ENCODE peak calls at places on chromosomes 16 and 17, in four cellular contexts. Z is thyroid gland; X is right lobe of liver; L is CD8-positive, alpha-beta T cell. Q is an unnamed sample.

GRCh38 chr17:72267601-72268000 is 146.8 kb downstream of the SOX9 start:
- DNase-seq in Z (peak), X (no peak), L (no peak), Q (no peak)

GRCh38 chr17:68981288-68981687 is 26.1 kb upstream of the ABCA8 start:
- DNase-seq in Z (peak), X (peak), L (no peak), Q (no peak)

GRCh38 chr16:88494335-88495154 is 41.5 kb downstream of the ZFPM1 start:
- DNase-seq in Z (no peak), X (no peak), L (no peak), Q (no peak)

GRCh38 chr16:11639925-11640899 is 28.0 kb upstream of the SNN start:
- DNase-seq in Z (peak), X (peak), L (no peak), Q (no peak)

GRCh38 chr16:67967183-67967955 is 1.1 kb downstream of the SLC12A4 start:
- DNase-seq in Z (peak), X (no peak), L (no peak), Q (peak)

GRCh38 chr17:40309031-40309937 is at the start of gene RARA:
- DNase-seq in Z (peak), X (peak), L (no peak), Q (no peak)

GRCh38 chr16:66387817-66388332 is 21.4 kb downstream of the CDH5 start:
- DNase-seq in Z (no peak), X (peak), L (no peak), Q (no peak)

GRCh38 chr17:10114931-10115535 is 83.4 kb downstream of the GAS7 start:
- DNase-seq in Z (peak), X (peak), L (peak), Q (no peak)

GRCh38 chr16:66741131-66741900 is 10.1 kb downstream of the DYNC1LI2 start:
- DNase-seq in Z (peak), X (peak), L (no peak), Q (no peak)

GRCh38 chr17:2595200-2595599 is 1.7 kb downstream of the PAFAH1B1 start:
- DNase-seq in Z (no peak), X (no peak), L (no peak), Q (no peak)

GRCh38 chr17:58365185-58365979 is 13.4 kb upstream of the SUPT4H1 start:
- DNase-seq in Z (no peak), X (no peak), L (no peak), Q (no peak)

GRCh38 chr16:80994451-80994850 is 12.2 kb downstream of the CMC2 start:
- DNase-seq in Z (no peak), X (no peak), L (no peak), Q (no peak)

GRCh38 chr16:12147681-12148479 is 171.3 kb downstream of the SNX29 start:
- DNase-seq in Z (no peak), X (no peak), L (no peak), Q (peak)

GRCh38 chr17:57507828-57508227 is 237.3 kb downstream of the CCDC182 start:
- DNase-seq in Z (no peak), X (no peak), L (no peak), Q (no peak)

GRCh38 chr17:8552582-8553320 is 77.8 kb downstream of the MYH10 start:
- DNase-seq in Z (no peak), X (no peak), L (no peak), Q (no peak)

GRCh38 chr17:57935833-57936807 is 19.1 kb downstream of the CUEDC1 start:
- DNase-seq in Z (peak), X (no peak), L (no peak), Q (no peak)

GRCh38 chr16:64489449-64489848 is 632.4 kb downstream of the CDH11 start:
- DNase-seq in Z (no peak), X (no peak), L (no peak), Q (no peak)

DNA sequence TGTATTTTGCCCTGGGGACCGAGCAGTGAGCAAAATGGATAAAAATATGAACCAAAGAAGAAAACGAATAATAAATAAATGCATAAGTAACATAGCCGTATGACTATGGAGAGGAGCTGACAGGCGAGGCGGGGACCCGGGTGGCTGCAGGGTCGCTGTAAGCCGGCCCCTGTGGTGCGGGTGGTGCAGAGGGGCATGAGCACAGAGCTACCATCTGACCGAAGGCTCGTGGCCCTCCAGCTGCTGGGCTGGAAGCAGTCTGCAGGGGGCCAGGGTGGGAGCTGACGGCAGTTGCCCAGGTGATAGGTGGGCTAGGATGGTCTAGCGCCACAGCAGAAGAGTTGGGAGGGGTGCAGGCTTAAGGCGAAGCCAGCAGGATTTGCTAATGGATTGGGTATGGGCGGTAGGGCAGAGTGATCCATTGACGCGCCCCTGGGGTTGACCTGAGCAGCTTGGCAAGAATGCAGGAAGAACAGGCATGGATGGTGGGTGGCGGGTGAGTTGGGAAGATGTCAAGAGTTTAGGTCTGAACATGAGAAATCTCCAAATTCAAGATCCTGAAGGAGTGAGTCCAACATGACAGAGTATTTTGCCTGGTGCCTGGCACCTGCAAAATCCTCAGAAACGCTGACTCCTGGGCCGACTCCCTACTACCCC is 228.0 kb downstream of the FOXL1 start:
- DNase-seq in Z (no peak), X (no peak), L (no peak), Q (no peak)
- H3K27ac ChIP-seq in Z (no peak), X (no peak), L (no peak), Q (no peak)

GRCh38 chr16:57998992-57999365 is 1.5 kb downstream of the ZNF319 start:
- DNase-seq in Z (no peak), X (no peak), L (no peak), Q (no peak)
- H3K4me3 ChIP-seq in Z (no peak), X (no peak), L (peak), Q (peak)

DNA sequence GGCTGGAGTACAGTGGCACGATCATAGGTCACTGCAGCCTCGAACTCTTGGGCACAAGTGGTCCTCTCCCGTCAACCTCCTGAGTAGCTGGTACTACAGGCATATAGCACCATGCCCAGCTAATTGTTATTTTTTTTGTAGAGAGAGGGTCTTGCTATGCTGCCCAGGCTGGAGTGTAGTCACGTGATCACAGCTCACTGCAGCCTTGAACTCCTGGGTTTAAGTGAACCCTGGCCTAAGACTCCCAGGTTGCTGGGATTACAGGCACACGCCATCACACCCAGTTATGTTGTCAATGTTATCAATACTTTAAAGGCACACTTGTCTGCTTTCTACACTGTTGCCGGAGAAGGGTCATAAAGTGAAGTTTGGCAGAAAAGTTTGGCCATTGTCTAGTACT is 22.0 kb upstream of the LASP1NB start:
- DNase-seq in Z (no peak), X (no peak), L (no peak), Q (no peak)
- H3K27ac ChIP-seq in Z (no peak), X (no peak), L (no peak), Q (no peak)

DNA sequence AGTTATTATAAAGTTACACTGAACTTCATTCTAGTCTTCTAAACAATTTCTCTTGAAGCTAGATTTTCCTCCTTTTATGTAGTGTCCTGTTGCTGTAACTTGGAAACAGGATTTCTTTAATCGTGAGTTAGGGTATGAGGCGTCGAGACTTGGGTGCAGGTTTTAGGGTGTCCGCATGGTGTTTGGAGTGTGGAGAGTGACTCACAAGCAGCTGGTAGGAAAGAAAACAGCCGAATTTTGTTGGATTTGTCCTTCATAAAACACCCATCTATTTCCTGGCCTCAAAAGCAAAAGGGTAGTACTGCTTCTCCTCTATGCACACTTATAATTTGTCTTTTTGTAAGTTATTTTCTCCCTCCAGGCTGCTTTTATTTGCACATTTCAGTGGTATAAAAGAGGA is 1.6 kb downstream of the RPTOR start:
- DNase-seq in Z (no peak), X (no peak), L (no peak), Q (no peak)
- H3K4me3 ChIP-seq in Z (no peak), X (no peak), L (no peak), Q (no peak)

GRCh38 chr16:1540556-1540855 is 7.0 kb downstream of the TMEM204 start:
- DNase-seq in Z (no peak), X (no peak), L (no peak), Q (no peak)

GRCh38 chr16:1539720-1540555 is 6.5 kb downstream of the TMEM204 start:
- DNase-seq in Z (no peak), X (no peak), L (no peak), Q (no peak)

GRCh38 chr16:1542166-1542500 is 8.7 kb downstream of the TMEM204 start:
- DNase-seq in Z (no peak), X (no peak), L (no peak), Q (no peak)

GRCh38 chr16:1542533-1542932 is 9.1 kb downstream of the TMEM204 start:
- DNase-seq in Z (no peak), X (no peak), L (no peak), Q (no peak)

DNA sequence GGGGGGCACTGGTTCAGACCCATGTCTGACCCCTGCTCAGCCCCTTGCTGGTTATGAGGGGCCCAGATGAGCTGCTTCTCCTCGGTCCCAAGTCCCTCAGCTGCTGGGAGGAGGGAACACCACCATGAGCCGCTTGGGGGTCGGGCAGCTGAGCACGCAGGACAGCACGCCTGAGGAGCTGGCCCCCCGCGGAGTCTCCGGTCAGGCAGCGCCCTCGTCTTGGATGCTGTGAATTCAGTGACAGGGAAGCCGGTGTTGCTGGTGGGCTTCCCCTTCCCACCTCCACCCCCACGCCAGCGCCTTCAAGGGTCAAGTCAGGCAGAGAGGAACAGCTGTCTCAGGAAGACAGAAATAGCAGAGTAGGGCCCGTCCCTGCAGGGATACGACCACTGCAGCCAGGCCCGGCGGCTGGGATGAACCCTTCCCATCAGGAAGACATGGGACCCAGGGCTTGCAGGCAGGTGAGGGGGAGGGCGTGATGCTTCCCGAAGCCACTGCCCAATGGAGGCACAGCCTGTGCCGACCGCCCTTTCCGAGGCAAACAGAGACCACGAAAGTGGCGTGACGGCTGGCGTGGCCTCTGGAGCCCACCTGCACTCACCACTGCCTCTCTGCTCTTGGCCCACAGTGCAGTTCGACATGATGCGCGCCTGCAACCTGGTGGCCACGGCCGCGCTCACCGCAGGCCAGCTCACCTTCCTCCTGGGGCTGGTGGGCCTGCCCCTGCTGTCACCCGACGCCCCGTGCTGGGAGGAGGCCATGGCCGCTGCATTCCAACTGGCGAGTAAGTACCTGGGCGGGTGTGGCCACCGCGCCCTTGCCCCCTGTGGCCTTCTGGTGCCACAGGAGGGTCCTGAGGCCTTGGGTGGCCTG is 8.1 kb downstream of the TMEM204 start:
- DNase-seq in Z (no peak), X (no peak), L (no peak), Q (no peak)
- H3K27ac ChIP-seq in Z (peak), X (peak), L (no peak), Q (peak)